ENCODE peak calls at places on chromosomes 13 and 19, in four cellular contexts. M is IMR-90, H is PC-9, V is osteoblast. A is an unnamed sample.

GRCh38 chr19:10102787-10103236 is 334 bp upstream of the ANGPTL6 start:
- DNase-seq in V (peak; percentile 36), H (no peak), M (no peak), A (no peak)

GRCh38 chr19:1090731-1091543 is 4.2 kb downstream of the POLR2E start:
- DNase-seq in H (no peak), V (no peak), M (no peak), A (no peak)

GRCh38 chr19:47444388-47444821 is 25.1 kb upstream of the MEIS3 start:
- DNase-seq in V (peak; percentile 80), H (no peak), M (no peak), A (peak; percentile 64)

GRCh38 chr13:91154553-91154952 is 192.9 kb upstream of the MIR17HG start:
- DNase-seq in V (no peak), M (no peak), H (no peak), A (no peak)

GRCh38 chr13:32068255-32068654 is 36.7 kb downstream of the FRY start:
- DNase-seq in V (no peak), H (no peak), M (no peak), A (no peak)

GRCh38 chr19:10395003-10395402 is 8.3 kb downstream of the CDC37 start:
- DNase-seq in M (no peak), H (no peak), V (peak; percentile 67), A (no peak)

GRCh38 chr19:30309983-30310805 is 62.0 kb upstream of the ZNF536 start:
- DNase-seq in V (no peak), H (no peak), M (no peak), A (peak; percentile 20)

GRCh38 chr19:55005684-55006488 is 32.2 kb downstream of the GP6 start:
- DNase-seq in V (no peak), H (peak; percentile 73), M (no peak), A (no peak)

GRCh38 chr19:36773223-36773579 is 594 bp upstream of the ZNF850 start:
- DNase-seq in V (no peak), M (no peak), H (no peak), A (no peak)

GRCh38 chr19:30172643-30173242 is 199.4 kb upstream of the ZNF536 start:
- DNase-seq in H (no peak), M (no peak), V (no peak), A (no peak)

GRCh38 chr13:20566424-20566916 is 487 bp upstream of the IFT88 start:
- DNase-seq in V (peak; percentile 86), H (no peak), M (peak; percentile 85), A (no peak)

GRCh38 chr13:109743706-109744453 is 42.5 kb downstream of the IRS2 start:
- DNase-seq in M (peak; percentile 78), V (no peak), H (peak; percentile 82), A (no peak)

GRCh38 chr13:99312493-99312883 is 5.3 kb upstream of the GPR183 start:
- DNase-seq in M (peak; percentile 39), H (no peak), V (peak; percentile 70), A (no peak)

GRCh38 chr13:41562083-41562482 is 104.7 kb downstream of the RGCC start:
- DNase-seq in M (peak; percentile 92), V (peak; percentile 58), H (peak; percentile 18), A (no peak)

GRCh38 chr19:17246681-17247425 is 1.1 kb upstream of the NR2F6 start:
- DNase-seq in H (no peak), M (peak; percentile 23), V (peak; percentile 92), A (no peak)

GRCh38 chr13:63110431-63110830 is 1694.8 kb upstream of the PCDH20 start:
- DNase-seq in M (peak; percentile 43), V (no peak), H (no peak), A (no peak)

GRCh38 chr13:111049791-111050538 is 65.1 kb upstream of the ARHGEF7 start:
- DNase-seq in H (peak; percentile 32), V (no peak), M (no peak), A (no peak)

DNA sequence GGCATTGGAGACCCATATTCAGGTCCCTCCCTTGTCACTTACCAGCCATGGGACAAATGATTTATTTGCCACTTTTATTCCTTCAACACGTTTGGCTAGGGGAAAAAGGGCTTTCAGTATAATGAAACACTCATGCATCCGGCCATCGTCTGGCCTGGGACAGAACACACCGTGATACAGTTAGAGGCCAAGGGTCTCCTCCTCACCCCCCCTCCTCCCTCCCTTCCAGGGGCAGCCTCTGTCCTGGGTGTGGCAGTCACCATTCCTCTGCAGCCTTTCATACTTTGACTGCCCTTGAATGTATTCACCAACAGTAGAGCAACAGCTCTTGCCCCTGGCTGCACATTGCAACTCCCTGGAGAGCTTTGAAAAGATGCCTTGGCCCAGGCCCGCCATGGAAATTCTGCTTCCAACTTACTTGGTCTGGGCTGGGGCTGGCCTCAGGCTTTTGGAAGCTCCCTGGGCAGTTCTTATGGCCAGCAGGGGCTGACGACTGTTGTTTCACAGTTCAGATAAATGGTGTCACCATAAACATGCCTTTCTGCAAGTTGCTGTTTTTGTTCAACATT is 3.0 kb downstream of the PAK4 start:
- DNase-seq in V (no peak), M (no peak), H (no peak), A (no peak)
- H3K27ac ChIP-seq in V (no peak overlapping the region), M (no peak overlapping the region), H (no peak overlapping the region), A (no peak overlapping the region)

DNA sequence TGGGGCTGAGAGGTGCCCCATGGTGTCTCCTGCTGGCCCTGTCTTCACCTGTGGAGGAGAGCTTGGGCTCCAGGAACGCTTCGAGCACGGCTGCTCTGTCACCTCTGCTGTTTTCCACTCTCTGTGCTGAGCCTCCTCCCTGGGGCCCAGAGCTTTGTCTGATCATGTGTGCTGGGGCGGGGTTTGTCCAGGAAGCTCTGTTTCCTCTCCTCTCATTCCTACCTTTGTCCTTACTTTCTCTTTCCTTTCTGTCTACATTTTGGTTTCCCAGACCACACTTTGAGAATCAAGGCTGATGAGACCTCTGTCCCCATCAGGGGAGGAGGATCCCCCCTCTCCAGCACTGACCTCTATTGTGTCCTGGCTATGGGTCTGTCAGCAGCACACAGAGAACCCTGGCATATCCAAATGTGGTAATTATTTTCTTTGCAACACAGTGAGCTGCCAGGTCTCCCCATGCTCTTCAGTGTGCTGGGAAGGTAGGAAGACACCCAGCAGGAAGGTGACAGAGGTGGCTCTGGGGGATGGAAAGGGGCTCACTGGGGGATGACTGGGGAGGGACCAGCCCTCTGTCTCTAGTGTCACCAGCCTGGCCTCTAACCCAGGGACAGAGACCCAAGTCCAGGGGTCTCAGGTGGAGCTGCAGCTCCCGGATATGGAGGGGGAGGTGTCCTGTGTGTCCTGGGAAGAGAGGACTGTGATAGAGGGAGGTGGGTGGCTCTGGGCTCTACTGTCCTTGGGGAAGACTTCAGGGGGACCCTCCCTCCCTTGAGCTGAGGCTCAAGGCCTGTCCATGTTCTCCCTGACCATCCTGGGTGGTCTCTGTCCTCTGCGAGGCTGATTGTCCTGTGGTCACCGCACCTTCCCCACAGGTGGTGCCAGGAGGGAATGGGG is at the start of gene CEACAM1:
- DNase-seq in M (no peak), V (peak; percentile 43), H (peak; percentile 31), A (no peak)
- H2AFZ ChIP-seq in M (peak within 1 kb of the TSS; percentile 21), V (no peak within 1 kb of the TSS), H (peak within 1 kb of the TSS; percentile 63), A (peak within 1 kb of the TSS; percentile 38)

GRCh38 chr19:6091771-6092291 is 18.5 kb downstream of the RFX2 start:
- DNase-seq in H (no peak), V (no peak), M (peak; percentile 69), A (no peak)

GRCh38 chr19:6087074-6087506 is 23.2 kb downstream of the RFX2 start:
- DNase-seq in M (no peak), V (no peak), H (no peak), A (peak; percentile 67)

GRCh38 chr19:6090634-6091033 is 19.7 kb downstream of the RFX2 start:
- DNase-seq in V (no peak), M (no peak), H (no peak), A (no peak)

GRCh38 chr19:6086081-6086858 is 24.0 kb downstream of the RFX2 start:
- DNase-seq in V (no peak), H (no peak), M (peak; percentile 71), A (no peak)

GRCh38 chr19:6088677-6089063 is 21.6 kb downstream of the RFX2 start:
- DNase-seq in H (no peak), M (peak; percentile 49), V (no peak), A (no peak)
- H3K27ac ChIP-seq in H (peak overlapping the region; percentile 96), M (no peak overlapping the region), V (peak overlapping the region; percentile 50), A (no peak overlapping the region)

GRCh38 chr13:51426982-51427381 is 25.9 kb downstream of the INTS6 start:
- DNase-seq in V (no peak), M (no peak), H (no peak), A (no peak)
- H2AFZ ChIP-seq in V (no peak overlapping the region), M (no peak overlapping the region), H (no peak overlapping the region), A (no peak overlapping the region)

GRCh38 chr19:13057744-13058143 is 44.9 kb downstream of the LYL1 start:
- DNase-seq in V (no peak), M (peak; percentile 47), H (no peak), A (no peak)
- H3K27ac ChIP-seq in V (no peak overlapping the region), M (peak overlapping the region; percentile 100), H (no peak overlapping the region), A (no peak overlapping the region)

GRCh38 chr13:102187313-102187712 is 214.5 kb downstream of the FGF14 start:
- DNase-seq in V (no peak), H (no peak), M (no peak), A (no peak)
- H2AFZ ChIP-seq in V (no peak overlapping the region), H (no peak overlapping the region), M (no peak overlapping the region), A (no peak overlapping the region)

GRCh38 chr19:49086296-49086695 is 1.0 kb downstream of the SNRNP70 start:
- DNase-seq in H (no peak), V (peak; percentile 22), M (no peak), A (no peak)

GRCh38 chr19:49085868-49086232 is 599 bp downstream of the SNRNP70 start:
- DNase-seq in M (no peak), H (no peak), V (peak; percentile 52), A (no peak)

GRCh38 chr19:49085020-49085867 is at the start of gene SNRNP70:
- DNase-seq in H (peak; percentile 100), M (peak; percentile 99), V (peak; percentile 100), A (peak; percentile 99)

GRCh38 chr19:49081273-49081672 is 4.0 kb upstream of the SNRNP70 start:
- DNase-seq in V (peak; percentile 18), M (no peak), H (no peak), A (no peak)

GRCh38 chr19:49084206-49085019 is 838 bp upstream of the SNRNP70 start:
- DNase-seq in V (peak; percentile 15), H (no peak), M (no peak), A (no peak)
- H3K27ac ChIP-seq in V (peak overlapping the region; percentile 53), H (peak overlapping the region; percentile 14), M (peak overlapping the region; percentile 66), A (peak overlapping the region; percentile 48)

GRCh38 chr13:29679357-29680050 is 84.0 kb upstream of the SLC7A1 start:
- DNase-seq in M (no peak), H (no peak), V (no peak), A (no peak)
- H2AFZ ChIP-seq in M (no peak overlapping the region), H (no peak overlapping the region), V (no peak overlapping the region), A (no peak overlapping the region)

GRCh38 chr13:53200498-53201453 is 172.2 kb downstream of the OLFM4 start:
- DNase-seq in V (peak; percentile 71), M (peak; percentile 1), H (no peak), A (peak; percentile 84)
- H3K27ac ChIP-seq in V (no peak overlapping the region), M (no peak overlapping the region), H (no peak overlapping the region), A (no peak overlapping the region)